ENCODE peak calls at places on chromosomes 16 and 17, in ten cellular contexts. One of them, this sample, is unnamed.

GRCh38 chr16:65083181-65083845 is 38.5 kb downstream of the CDH11 start:
- DNase-seq in left ventricle myocardium inferior: no peak
- DNase-seq in heart left ventricle: no peak
- DNase-seq in AG10803: peak
- DNase-seq in left lung: no peak
- DNase-seq in heart right ventricle: no peak
- DNase-seq in suprapubic skin: no peak
- DNase-seq in pancreas: no peak
- DNase-seq in fibroblast of pulmonary artery: peak
- DNase-seq in psoas muscle: no peak
- DNase-seq in this sample: peak

GRCh38 chr17:18981642-18982424 is 22.7 kb downstream of the FAM83G start:
- DNase-seq in left ventricle myocardium inferior: no peak
- DNase-seq in heart left ventricle: no peak
- DNase-seq in AG10803: peak
- DNase-seq in left lung: no peak
- DNase-seq in heart right ventricle: no peak
- DNase-seq in suprapubic skin: no peak
- DNase-seq in pancreas: peak
- DNase-seq in fibroblast of pulmonary artery: peak
- DNase-seq in psoas muscle: no peak
- DNase-seq in this sample: peak

GRCh38 chr17:49365667-49366066 is 3.6 kb upstream of the ZNF652 start:
- DNase-seq in left ventricle myocardium inferior: no peak
- DNase-seq in heart left ventricle: no peak
- DNase-seq in AG10803: peak
- DNase-seq in left lung: no peak
- DNase-seq in heart right ventricle: no peak
- DNase-seq in suprapubic skin: no peak
- DNase-seq in pancreas: no peak
- DNase-seq in fibroblast of pulmonary artery: peak
- DNase-seq in psoas muscle: no peak
- DNase-seq in this sample: no peak

GRCh38 chr16:81216114-81216513 is 22.4 kb upstream of the BCO1 start:
- DNase-seq in left ventricle myocardium inferior: no peak
- DNase-seq in heart left ventricle: no peak
- DNase-seq in AG10803: no peak
- DNase-seq in left lung: no peak
- DNase-seq in heart right ventricle: no peak
- DNase-seq in suprapubic skin: no peak
- DNase-seq in pancreas: no peak
- DNase-seq in fibroblast of pulmonary artery: no peak
- DNase-seq in psoas muscle: no peak
- DNase-seq in this sample: no peak

GRCh38 chr17:4463818-4464501 is 30.2 kb downstream of the SPNS3 start:
- DNase-seq in left ventricle myocardium inferior: no peak
- DNase-seq in heart left ventricle: no peak
- DNase-seq in AG10803: no peak
- DNase-seq in left lung: no peak
- DNase-seq in heart right ventricle: no peak
- DNase-seq in suprapubic skin: no peak
- DNase-seq in pancreas: no peak
- DNase-seq in fibroblast of pulmonary artery: no peak
- DNase-seq in psoas muscle: no peak
- DNase-seq in this sample: no peak

GRCh38 chr17:28970879-28971278 is 19.6 kb upstream of the PHF12 start:
- DNase-seq in left ventricle myocardium inferior: no peak
- DNase-seq in heart left ventricle: no peak
- DNase-seq in AG10803: no peak
- DNase-seq in left lung: no peak
- DNase-seq in heart right ventricle: no peak
- DNase-seq in suprapubic skin: no peak
- DNase-seq in pancreas: no peak
- DNase-seq in fibroblast of pulmonary artery: no peak
- DNase-seq in psoas muscle: no peak
- DNase-seq in this sample: no peak

GRCh38 chr17:77437017-77437416 is 296.2 kb downstream of the SEC14L1 start:
- DNase-seq in left ventricle myocardium inferior: peak
- DNase-seq in heart left ventricle: peak
- DNase-seq in AG10803: peak
- DNase-seq in left lung: no peak
- DNase-seq in heart right ventricle: peak
- DNase-seq in suprapubic skin: no peak
- DNase-seq in pancreas: no peak
- DNase-seq in fibroblast of pulmonary artery: peak
- DNase-seq in psoas muscle: no peak
- DNase-seq in this sample: no peak

GRCh38 chr16:79283578-79283977 is 317.0 kb downstream of the MAF start:
- DNase-seq in left ventricle myocardium inferior: no peak
- DNase-seq in heart left ventricle: no peak
- DNase-seq in AG10803: no peak
- DNase-seq in left lung: no peak
- DNase-seq in heart right ventricle: no peak
- DNase-seq in suprapubic skin: no peak
- DNase-seq in pancreas: no peak
- DNase-seq in fibroblast of pulmonary artery: no peak
- DNase-seq in psoas muscle: no peak
- DNase-seq in this sample: no peak

DNA sequence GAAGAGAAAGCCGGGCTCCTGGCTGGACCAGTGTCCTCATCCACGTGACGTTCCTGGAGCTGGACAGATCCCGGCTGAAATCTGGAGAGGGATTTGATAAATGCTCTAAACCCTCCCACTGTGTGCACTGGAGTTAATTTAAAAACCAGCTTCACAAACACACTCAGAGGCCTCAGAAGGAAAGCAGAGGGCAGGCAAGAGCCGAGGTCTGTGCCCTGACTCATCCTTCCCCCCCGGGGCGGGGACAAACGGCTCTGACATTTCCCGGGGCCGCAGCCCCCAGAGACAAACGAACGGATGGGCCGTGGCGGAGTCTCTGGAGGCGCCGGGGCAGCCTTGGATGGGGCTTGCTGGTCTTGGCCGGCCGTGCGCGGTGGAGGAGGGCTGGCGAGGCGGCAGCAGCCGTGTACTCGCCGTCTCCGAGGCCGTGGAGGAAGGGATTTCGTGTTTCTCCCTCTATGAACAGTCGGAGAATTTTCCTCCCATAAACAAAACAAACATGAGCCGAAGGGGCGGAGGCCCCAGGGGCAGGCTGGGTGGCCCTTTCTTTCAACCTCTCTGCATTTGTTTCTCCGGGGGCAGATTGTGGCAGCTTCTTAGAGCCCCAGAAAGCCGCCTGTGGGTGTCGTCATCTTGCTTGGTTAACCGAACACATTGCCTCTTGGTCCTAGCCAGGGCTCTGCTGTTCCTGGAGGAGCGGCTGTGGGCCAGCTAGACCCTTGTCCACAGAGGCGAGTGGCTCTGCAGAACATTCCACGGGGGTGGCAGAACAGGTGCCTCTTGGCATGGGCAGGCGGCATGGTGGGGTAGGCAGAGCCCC is 94.3 kb downstream of the NTN1 start:
- DNase-seq in left ventricle myocardium inferior: peak
- DNase-seq in heart left ventricle: peak
- DNase-seq in AG10803: peak
- DNase-seq in left lung: peak
- DNase-seq in heart right ventricle: peak
- DNase-seq in suprapubic skin: peak
- DNase-seq in pancreas: no peak
- DNase-seq in fibroblast of pulmonary artery: peak
- DNase-seq in psoas muscle: peak
- DNase-seq in this sample: peak
- TF ChIP-seq CTCF in left ventricle myocardium inferior: peak
- TF ChIP-seq CTCF in heart left ventricle: no peak
- TF ChIP-seq CTCF in AG10803: peak
- TF ChIP-seq CTCF in left lung: peak
- TF ChIP-seq CTCF in heart right ventricle: peak
- TF ChIP-seq CTCF in suprapubic skin: no peak
- TF ChIP-seq CTCF in pancreas: no peak
- TF ChIP-seq CTCF in fibroblast of pulmonary artery: peak
- TF ChIP-seq CTCF in psoas muscle: peak
- TF ChIP-seq CTCF in this sample: peak

GRCh38 chr17:7555320-7555948 is 3.1 kb upstream of the TNFSF13 start:
- DNase-seq in left ventricle myocardium inferior: no peak
- DNase-seq in heart left ventricle: no peak
- DNase-seq in AG10803: no peak
- DNase-seq in left lung: no peak
- DNase-seq in heart right ventricle: no peak
- DNase-seq in suprapubic skin: no peak
- DNase-seq in pancreas: no peak
- DNase-seq in fibroblast of pulmonary artery: no peak
- DNase-seq in psoas muscle: no peak
- DNase-seq in this sample: no peak
- TF ChIP-seq CTCF in left ventricle myocardium inferior: no peak
- TF ChIP-seq CTCF in heart left ventricle: no peak
- TF ChIP-seq CTCF in AG10803: peak
- TF ChIP-seq CTCF in left lung: no peak
- TF ChIP-seq CTCF in heart right ventricle: no peak
- TF ChIP-seq CTCF in suprapubic skin: no peak
- TF ChIP-seq CTCF in pancreas: no peak
- TF ChIP-seq CTCF in fibroblast of pulmonary artery: peak
- TF ChIP-seq CTCF in psoas muscle: no peak
- TF ChIP-seq CTCF in this sample: no peak

GRCh38 chr16:49494386-49495150 is 121.0 kb downstream of the C16orf78 start:
- DNase-seq in left ventricle myocardium inferior: no peak
- DNase-seq in heart left ventricle: no peak
- DNase-seq in AG10803: no peak
- DNase-seq in left lung: peak
- DNase-seq in heart right ventricle: no peak
- DNase-seq in suprapubic skin: peak
- DNase-seq in pancreas: no peak
- DNase-seq in fibroblast of pulmonary artery: no peak
- DNase-seq in psoas muscle: peak
- DNase-seq in this sample: no peak

GRCh38 chr16:49495151-49495566 is 121.6 kb downstream of the C16orf78 start:
- DNase-seq in left ventricle myocardium inferior: no peak
- DNase-seq in heart left ventricle: no peak
- DNase-seq in AG10803: no peak
- DNase-seq in left lung: no peak
- DNase-seq in heart right ventricle: no peak
- DNase-seq in suprapubic skin: peak
- DNase-seq in pancreas: no peak
- DNase-seq in fibroblast of pulmonary artery: no peak
- DNase-seq in psoas muscle: peak
- DNase-seq in this sample: no peak

GRCh38 chr16:49496656-49497055 is 123.1 kb downstream of the C16orf78 start:
- DNase-seq in left ventricle myocardium inferior: no peak
- DNase-seq in heart left ventricle: no peak
- DNase-seq in AG10803: no peak
- DNase-seq in left lung: peak
- DNase-seq in heart right ventricle: no peak
- DNase-seq in suprapubic skin: peak
- DNase-seq in pancreas: no peak
- DNase-seq in fibroblast of pulmonary artery: no peak
- DNase-seq in psoas muscle: peak
- DNase-seq in this sample: no peak

GRCh38 chr16:49497466-49497865 is 123.9 kb downstream of the C16orf78 start:
- DNase-seq in left ventricle myocardium inferior: no peak
- DNase-seq in heart left ventricle: no peak
- DNase-seq in AG10803: no peak
- DNase-seq in left lung: peak
- DNase-seq in heart right ventricle: no peak
- DNase-seq in suprapubic skin: peak
- DNase-seq in pancreas: no peak
- DNase-seq in fibroblast of pulmonary artery: no peak
- DNase-seq in psoas muscle: peak
- DNase-seq in this sample: no peak

DNA sequence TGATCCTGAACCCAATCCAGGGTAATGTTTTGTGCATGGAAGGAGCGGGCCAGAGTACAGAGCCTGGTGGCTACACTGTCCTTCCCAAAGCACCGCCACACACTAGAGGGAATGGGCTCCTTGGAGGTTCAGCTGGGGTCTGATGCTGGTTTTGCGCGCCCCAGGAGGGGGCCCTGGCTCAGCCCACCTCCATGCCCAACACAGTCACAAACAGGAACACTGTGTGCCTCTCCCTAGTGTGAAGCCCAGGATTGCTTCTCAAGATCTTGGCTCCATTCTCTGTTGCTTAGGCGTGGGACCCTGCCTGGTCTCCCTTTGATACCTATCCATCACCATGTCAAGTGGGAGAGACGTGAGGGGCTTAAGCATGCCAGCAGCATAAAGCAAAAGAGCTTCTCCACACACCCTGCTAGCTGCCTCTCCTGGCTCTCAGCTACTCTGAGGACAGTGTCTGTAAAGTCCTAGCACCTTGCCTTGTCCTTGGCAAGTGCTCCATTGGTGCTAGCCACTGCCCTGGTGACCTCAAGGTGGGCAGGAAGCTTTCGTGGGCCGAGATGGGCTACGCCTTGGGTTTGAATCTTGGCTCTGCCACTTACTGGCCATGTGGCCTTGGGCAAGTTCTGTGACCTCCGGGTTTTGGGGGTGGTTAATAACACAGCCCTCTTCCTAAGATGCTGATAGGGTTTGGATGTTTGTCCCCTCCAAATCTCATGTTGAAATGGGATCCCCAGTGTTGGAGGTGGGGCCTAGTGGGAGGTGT is 122.2 kb downstream of the C16orf78 start:
- DNase-seq in left ventricle myocardium inferior: no peak
- DNase-seq in heart left ventricle: no peak
- DNase-seq in AG10803: no peak
- DNase-seq in left lung: peak
- DNase-seq in heart right ventricle: no peak
- DNase-seq in suprapubic skin: peak
- DNase-seq in pancreas: no peak
- DNase-seq in fibroblast of pulmonary artery: no peak
- DNase-seq in psoas muscle: peak
- DNase-seq in this sample: no peak
- TF ChIP-seq CTCF in left ventricle myocardium inferior: no peak
- TF ChIP-seq CTCF in heart left ventricle: no peak
- TF ChIP-seq CTCF in AG10803: no peak
- TF ChIP-seq CTCF in left lung: no peak
- TF ChIP-seq CTCF in heart right ventricle: no peak
- TF ChIP-seq CTCF in suprapubic skin: no peak
- TF ChIP-seq CTCF in pancreas: no peak
- TF ChIP-seq CTCF in fibroblast of pulmonary artery: no peak
- TF ChIP-seq CTCF in psoas muscle: no peak
- TF ChIP-seq CTCF in this sample: no peak

DNA sequence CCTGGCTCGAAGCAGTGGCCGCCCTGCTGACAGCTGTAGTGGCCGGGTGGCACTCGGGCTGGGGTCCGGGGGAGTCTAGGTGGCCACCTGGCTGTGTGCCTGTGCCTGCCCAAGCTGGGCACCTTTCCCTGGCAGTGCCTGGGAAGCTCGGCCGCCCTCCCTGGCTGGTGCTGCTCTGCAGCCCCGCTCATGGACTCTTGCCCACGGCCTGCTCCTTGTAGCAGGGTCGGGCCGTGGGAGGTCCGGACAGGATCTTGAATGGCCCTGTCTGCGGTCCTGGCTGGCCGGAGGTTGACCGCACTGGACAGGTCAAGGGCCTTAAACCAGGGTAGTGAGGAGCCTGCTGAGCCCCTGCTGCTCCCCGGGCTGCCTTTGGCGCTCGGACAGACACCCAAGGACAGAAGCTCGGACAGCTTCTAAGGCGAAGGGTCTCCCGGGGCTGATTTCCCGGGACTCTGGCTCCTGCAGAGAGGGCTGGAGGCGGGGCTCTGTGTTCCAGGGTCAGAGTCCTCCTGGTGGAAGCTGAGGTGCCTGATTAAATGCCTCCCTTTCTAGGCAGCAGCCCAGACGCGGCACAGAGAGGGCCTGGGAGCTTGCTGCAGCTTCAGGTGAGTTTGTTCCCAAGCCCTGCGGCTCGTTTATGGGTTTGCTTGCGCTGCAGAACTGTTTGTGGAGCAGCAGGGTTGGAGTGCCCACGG is 6.0 kb downstream of the CAPN15 start:
- DNase-seq in left ventricle myocardium inferior: no peak
- DNase-seq in heart left ventricle: no peak
- DNase-seq in AG10803: no peak
- DNase-seq in left lung: no peak
- DNase-seq in heart right ventricle: no peak
- DNase-seq in suprapubic skin: no peak
- DNase-seq in pancreas: peak
- DNase-seq in fibroblast of pulmonary artery: no peak
- DNase-seq in psoas muscle: no peak
- DNase-seq in this sample: no peak
- TF ChIP-seq CTCF in left ventricle myocardium inferior: no peak
- TF ChIP-seq CTCF in heart left ventricle: no peak
- TF ChIP-seq CTCF in AG10803: no peak
- TF ChIP-seq CTCF in left lung: no peak
- TF ChIP-seq CTCF in heart right ventricle: no peak
- TF ChIP-seq CTCF in suprapubic skin: no peak
- TF ChIP-seq CTCF in pancreas: no peak
- TF ChIP-seq CTCF in fibroblast of pulmonary artery: no peak
- TF ChIP-seq CTCF in psoas muscle: no peak
- TF ChIP-seq CTCF in this sample: no peak